ENCODE peak calls at places on chromosome 10, in four cellular contexts. F, K, Y and J are unnamed samples.

GRCh38 chr10:119299531-119299930 is 92.2 kb downstream of the GRK5 start:
- DNase-seq in Y (no peak), K (no peak), F (no peak), J (no peak)

GRCh38 chr10:35216303-35216905 is 89.8 kb downstream of the CREM start:
- DNase-seq in Y (peak), K (peak), F (peak), J (no peak)

GRCh38 chr10:22047812-22048211 is 44.3 kb upstream of the DNAJC1 start:
- DNase-seq in F (no peak), Y (no peak), K (no peak), J (no peak)

GRCh38 chr10:71234970-71235681 is 22.8 kb downstream of the UNC5B start:
- DNase-seq in K (no peak), F (no peak), Y (no peak), J (no peak)

GRCh38 chr10:70162892-70163201 is 7.5 kb downstream of the SAR1A start:
- DNase-seq in Y (peak), K (peak), F (no peak), J (no peak)

GRCh38 chr10:124374535-124375352 is 44.0 kb downstream of the OAT start:
- DNase-seq in K (no peak), Y (no peak), F (no peak), J (no peak)

GRCh38 chr10:132716691-132717490 is 69.1 kb downstream of the NKX6-2 start:
- DNase-seq in K (no peak), Y (no peak), F (peak), J (no peak)

GRCh38 chr10:60480865-60481563 is 91.3 kb upstream of the ANK3 start:
- DNase-seq in F (no peak), K (no peak), Y (no peak), J (no peak)

GRCh38 chr10:8913720-8914119 is 859.2 kb downstream of the GATA3 start:
- DNase-seq in F (no peak), K (no peak), Y (no peak), J (no peak)

GRCh38 chr10:790821-791551 is 101.5 kb upstream of the DIP2C start:
- DNase-seq in F (peak), Y (no peak), K (no peak), J (no peak)

GRCh38 chr10:102647433-102648268 is 3.4 kb downstream of the TRIM8 start:
- DNase-seq in K (no peak), Y (no peak), F (no peak), J (no peak)

GRCh38 chr10:67697646-67698245 is 1.8 kb upstream of the CTNNA3 start:
- DNase-seq in F (no peak), K (no peak), Y (no peak), J (peak)

GRCh38 chr10:21424511-21424910 is 101.0 kb downstream of the SKIDA1 start:
- DNase-seq in Y (no peak), K (no peak), F (no peak), J (no peak)

GRCh38 chr10:93680414-93681047 is 21.9 kb downstream of the FRA10AC1 start:
- DNase-seq in F (no peak), Y (no peak), K (no peak), J (no peak)

GRCh38 chr10:59290448-59290847 is 71.9 kb downstream of the FAM13C start:
- DNase-seq in Y (no peak), K (no peak), F (no peak), J (no peak)

GRCh38 chr10:13003004-13003403 is 1.5 kb upstream of the CCDC3 start:
- DNase-seq in Y (no peak), F (no peak), K (no peak), J (no peak)

GRCh38 chr10:100739516-100740368 is 5.6 kb upstream of the PAX2 start:
- DNase-seq in F (peak), Y (no peak), K (no peak), J (no peak)

GRCh38 chr10:73044378-73045285 is 52.0 kb downstream of the P4HA1 start:
- DNase-seq in Y (no peak), F (no peak), K (no peak), J (no peak)

GRCh38 chr10:20817646-20818045 is 79.5 kb downstream of the NEBL start:
- DNase-seq in F (no peak), Y (no peak), K (no peak), J (no peak)

GRCh38 chr10:6202684-6203330 is at the start of gene PFKFB3:
- DNase-seq in Y (peak), F (peak), K (peak), J (peak)

GRCh38 chr10:8059191-8059936 is 4.9 kb downstream of the GATA3 start:
- DNase-seq in Y (no peak), K (no peak), F (no peak), J (peak)

GRCh38 chr10:127408115-127408710 is 140.9 kb upstream of the NPS start:
- DNase-seq in K (no peak), Y (no peak), F (no peak), J (no peak)